ENCODE peak calls at places on chromosomes 13 and 19, in five cellular contexts. R, O, V, F and I are unnamed samples.

GRCh38 chr13:51846756-51847155 is 1.8 kb upstream of the TMEM272 start:
- DNase-seq in R (no peak), V (no peak), O (no peak), F (no peak), I (no peak)

GRCh38 chr19:40424637-40425449 is 949 bp downstream of the SERTAD1 start:
- DNase-seq in O (no peak), R (peak), F (no peak), V (no peak), I (no peak)

GRCh38 chr19:5147971-5148793 is 179.3 kb downstream of the KDM4B start:
- DNase-seq in F (no peak), V (no peak), R (no peak), O (no peak), I (no peak)

GRCh38 chr13:105665284-105665683 is 870.2 kb downstream of the EFNB2 start:
- DNase-seq in O (no peak), V (no peak), F (no peak), R (no peak), I (no peak)

GRCh38 chr19:56765107-56765506 is 75.4 kb downstream of the PEG3 start:
- DNase-seq in R (no peak), O (peak), F (peak), V (peak), I (peak)

GRCh38 chr13:106506286-106506685 is 29.2 kb downstream of the EFNB2 start:
- DNase-seq in V (no peak), F (no peak), R (no peak), O (no peak), I (no peak)

GRCh38 chr13:112204376-112204775 is 137.4 kb downstream of the SOX1 start:
- DNase-seq in R (no peak), F (no peak), V (no peak), O (no peak), I (no peak)

GRCh38 chr13:22120646-22121045 is 449.8 kb downstream of the FGF9 start:
- DNase-seq in O (no peak), R (no peak), V (no peak), F (no peak), I (no peak)

GRCh38 chr13:20412761-20413355 is 112.8 kb downstream of the CRYL1 start:
- DNase-seq in V (no peak), R (no peak), F (no peak), O (no peak), I (no peak)

GRCh38 chr19:40224342-40225148 is 1.9 kb downstream of the CCNP start:
- DNase-seq in V (no peak), F (no peak), O (no peak), R (no peak), I (no peak)

GRCh38 chr19:14395710-14396338 is 14.6 kb downstream of the ADGRE5 start:
- DNase-seq in O (no peak), F (no peak), V (no peak), R (no peak), I (no peak)

GRCh38 chr19:38411041-38411712 is 8.3 kb downstream of the FAM98C start:
- DNase-seq in O (no peak), R (no peak), V (no peak), F (no peak), I (no peak)

GRCh38 chr13:48038763-48039162 is 1.2 kb downstream of the NUDT15 start:
- DNase-seq in R (no peak), V (no peak), O (no peak), F (no peak), I (no peak)

GRCh38 chr13:112073245-112074138 is 6.5 kb downstream of the SOX1 start:
- DNase-seq in O (no peak), R (no peak), F (no peak), V (no peak), I (no peak)

GRCh38 chr13:112814905-112815585 is 125.2 kb downstream of the ATP11A start:
- DNase-seq in F (no peak), V (peak), R (peak), O (no peak), I (no peak)

GRCh38 chr13:98374750-98375149 is 197.7 kb upstream of the RNF113B start:
- DNase-seq in R (no peak), F (no peak), V (no peak), O (no peak), I (no peak)

GRCh38 chr13:112771139-112771876 is 81.5 kb downstream of the ATP11A start:
- DNase-seq in V (no peak), F (no peak), O (no peak), R (no peak), I (no peak)

GRCh38 chr13:27043013-27043412 is 128.6 kb downstream of the USP12 start:
- DNase-seq in O (no peak), R (peak), V (peak), F (no peak), I (peak)

GRCh38 chr19:5966215-5966614 is 11.7 kb downstream of the RANBP3 start:
- DNase-seq in R (no peak), V (no peak), O (no peak), F (no peak), I (no peak)

GRCh38 chr13:30466841-30467252 is 1.1 kb upstream of the HMGB1 start:
- DNase-seq in R (no peak), O (no peak), V (no peak), F (peak), I (no peak)

GRCh38 chr19:41927810-41928192 is 448 bp downstream of the ERFL start:
- DNase-seq in V (no peak), O (peak), F (no peak), R (no peak), I (no peak)

GRCh38 chr19:16566161-16566560 is 6.1 kb downstream of the SLC35E1 start:
- DNase-seq in V (peak), R (peak), O (peak), F (no peak), I (no peak)

GRCh38 chr19:48756686-48757085 is 1.4 kb downstream of the FGF21 start:
- DNase-seq in O (no peak), V (no peak), R (no peak), F (no peak), I (no peak)

GRCh38 chr13:43686557-43686956 is 100.2 kb downstream of the ENOX1 start:
- DNase-seq in V (no peak), O (no peak), R (no peak), F (no peak), I (no peak)

GRCh38 chr13:40666058-40666904 is at the start of gene FOXO1:
- DNase-seq in O (peak), F (peak), R (peak), V (peak), I (peak)

GRCh38 chr19:56309511-56310185 is 5.0 kb downstream of the ZSCAN5A start:
- DNase-seq in R (peak), F (peak), V (peak), O (peak), I (no peak)

GRCh38 chr19:16005925-16006324 is 57.1 kb downstream of the OR10H4 start:
- DNase-seq in V (no peak), R (no peak), O (no peak), F (no peak), I (no peak)

GRCh38 chr13:41601718-41602445 is 144.5 kb downstream of the RGCC start:
- DNase-seq in O (no peak), F (no peak), R (no peak), V (no peak), I (no peak)

GRCh38 chr13:52446265-52446664 is 4.2 kb downstream of the VPS36 start:
- DNase-seq in O (no peak), V (no peak), R (no peak), F (no peak), I (no peak)

GRCh38 chr13:45615501-45616101 is at the start of gene ERICH6B:
- DNase-seq in O (no peak), F (peak), R (no peak), V (no peak), I (no peak)

GRCh38 chr13:93982189-93982918 is 497.1 kb downstream of the DCT start:
- DNase-seq in V (no peak), O (no peak), R (no peak), F (no peak), I (no peak)
- TF ChIP-seq CTCF in V (no peak), O (no peak), R (no peak), F (no peak), I (no peak)

DNA sequence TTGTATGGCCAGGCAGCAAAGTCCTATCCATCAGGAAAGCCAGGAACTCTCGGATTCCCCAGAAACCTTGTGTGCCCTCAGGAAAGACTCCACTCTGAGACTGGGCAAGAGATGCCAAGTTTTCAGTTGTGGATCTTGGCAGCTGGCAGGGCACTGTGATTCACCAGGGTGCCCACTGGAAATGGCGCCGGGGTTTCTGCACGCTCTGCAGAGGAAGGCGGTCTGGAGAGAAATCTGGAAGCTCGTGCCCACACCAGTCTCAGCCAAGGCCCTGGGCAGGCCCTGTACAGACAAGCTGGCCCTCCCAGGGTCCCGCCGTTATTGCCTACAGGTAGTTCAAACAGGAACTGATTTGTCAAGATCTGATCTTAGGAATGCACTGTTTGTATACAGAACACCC is 4.9 kb downstream of the NAPA start:
- DNase-seq in F (no peak), R (peak), O (no peak), V (peak), I (peak)
- TF ChIP-seq POLR2AphosphoS5 in F (no peak), R (no peak), O (no peak), V (no peak), I (peak)

DNA sequence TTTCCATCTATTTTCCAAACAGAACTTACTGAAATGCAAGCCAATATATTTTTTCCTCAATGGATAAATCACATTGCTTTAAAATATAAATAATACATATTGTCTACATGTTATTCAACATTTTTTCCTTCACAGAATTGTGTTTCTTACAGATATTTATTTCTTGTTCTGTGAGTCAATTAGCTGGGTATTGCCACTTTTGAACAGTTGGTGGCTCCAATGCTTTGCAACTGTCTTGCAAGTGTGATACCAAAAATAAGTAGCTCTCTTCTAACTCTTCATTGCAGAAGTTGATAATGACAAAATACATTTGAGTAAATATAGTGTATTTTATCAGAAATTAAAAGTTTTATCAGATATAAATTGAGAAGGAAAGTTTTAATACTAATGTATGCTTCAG is 17.1 kb upstream of the GPC5 start:
- DNase-seq in R (peak), F (no peak), V (no peak), O (no peak), I (no peak)
- TF ChIP-seq CTCF in R (no peak), F (no peak), V (no peak), O (no peak), I (no peak)

DNA sequence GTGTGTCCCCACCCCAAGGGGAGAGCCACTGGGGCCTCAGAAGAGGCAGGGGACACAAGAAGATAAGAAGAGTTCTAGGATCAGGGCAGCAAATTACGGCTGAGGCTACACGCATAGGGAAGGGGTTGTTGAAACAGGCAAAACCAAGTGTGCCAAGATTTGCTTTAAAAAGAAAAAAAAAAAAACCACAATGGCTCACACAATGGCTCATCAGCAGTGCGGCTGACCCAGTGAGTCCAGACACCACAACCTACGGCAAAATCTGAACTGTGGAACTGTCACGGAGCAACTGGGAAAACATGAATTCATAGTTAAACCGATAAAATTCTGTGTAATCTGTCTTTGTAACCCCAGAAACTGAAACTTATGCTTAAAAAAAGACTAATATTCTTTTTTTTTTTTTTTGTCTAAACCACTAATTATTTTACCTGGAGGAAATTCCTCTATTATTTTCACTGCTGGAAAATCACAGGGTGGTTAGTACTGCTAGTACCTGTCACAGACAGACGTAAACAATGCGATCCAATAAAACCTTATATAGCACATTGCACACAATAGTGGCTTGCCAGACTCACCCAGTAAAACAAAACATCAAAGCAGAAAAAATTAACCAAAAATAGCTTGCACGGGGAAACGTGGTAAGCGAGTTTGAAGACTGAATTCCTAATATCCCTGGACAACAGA is 325.4 kb upstream of the TSHZ3 start:
- DNase-seq in O (no peak), R (no peak), F (no peak), V (no peak), I (no peak)
- TF ChIP-seq POLR2AphosphoS5 in O (no peak), R (no peak), F (no peak), V (no peak), I (no peak)

DNA sequence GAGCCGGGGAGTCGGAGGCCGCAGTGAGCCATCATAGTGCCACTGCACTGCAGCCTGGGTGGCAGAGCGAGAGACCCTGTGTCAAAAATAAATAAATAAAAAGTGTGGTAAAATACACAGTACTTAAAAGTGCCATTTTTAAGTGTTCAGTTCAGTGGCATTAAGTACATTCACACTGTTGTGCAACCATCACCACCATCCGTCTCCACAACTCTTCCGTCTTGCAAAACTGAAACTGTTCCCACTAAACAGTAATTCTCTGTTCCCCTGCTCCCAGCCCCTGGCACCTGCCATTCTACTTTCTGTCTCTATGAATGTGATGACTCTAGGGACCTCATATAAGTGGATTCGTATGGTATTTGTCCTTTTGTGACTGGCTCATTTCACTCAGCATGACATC is 13.3 kb downstream of the SLC25A42 start:
- DNase-seq in F (peak), O (no peak), V (no peak), R (no peak), I (no peak)
- TF ChIP-seq CTCF in F (no peak), O (no peak), V (no peak), R (no peak), I (no peak)

DNA sequence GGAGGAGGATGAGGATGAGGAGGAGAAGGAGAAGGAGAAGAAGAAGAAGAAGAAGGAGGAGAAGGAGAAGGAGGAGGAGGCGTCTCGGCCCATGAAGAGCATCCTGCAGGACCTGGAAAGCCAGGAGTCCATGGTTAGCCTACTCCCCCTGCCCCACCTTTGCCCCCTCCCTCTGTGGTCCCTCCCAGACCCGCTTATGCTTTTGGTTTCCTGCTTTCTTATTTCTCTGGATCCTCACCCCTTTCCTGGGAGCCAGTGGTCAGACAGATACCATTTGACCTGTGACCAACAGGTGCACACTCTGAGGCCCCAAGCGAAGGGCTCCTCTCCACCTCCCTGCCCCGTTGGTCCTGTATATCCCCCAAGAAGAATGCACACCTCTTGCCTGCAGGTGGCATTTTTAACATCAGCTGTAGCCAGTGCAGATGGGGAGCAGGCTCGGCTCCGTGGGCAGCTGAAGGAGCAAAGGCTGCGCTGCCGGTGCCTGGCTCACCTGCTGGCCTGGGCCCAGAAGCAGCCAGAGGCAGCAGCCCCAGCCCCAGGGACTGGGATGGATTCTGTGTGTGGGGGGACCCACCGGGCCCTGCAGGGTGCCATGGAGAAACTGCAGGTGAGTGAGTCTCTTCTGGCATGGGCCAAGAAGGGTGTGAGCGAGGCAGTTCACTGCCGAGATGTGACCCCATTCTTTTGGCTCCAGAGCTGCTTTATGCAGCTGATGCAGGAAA is 32.1 kb upstream of the ZNF492 start:
- DNase-seq in V (no peak), R (no peak), F (no peak), O (no peak), I (no peak)
- TF ChIP-seq POLR2AphosphoS5 in V (no peak), R (no peak), F (no peak), O (no peak), I (no peak)

GRCh38 chr13:46964789-46965527 is 68.1 kb upstream of the HTR2A start:
- DNase-seq in R (no peak), F (no peak), V (no peak), O (no peak), I (no peak)

GRCh38 chr13:46963874-46964273 is 67.0 kb upstream of the HTR2A start:
- DNase-seq in O (no peak), V (no peak), F (no peak), R (no peak), I (no peak)

GRCh38 chr13:46961719-46962118 is 64.9 kb upstream of the HTR2A start:
- DNase-seq in R (no peak), V (no peak), O (no peak), F (peak), I (no peak)

DNA sequence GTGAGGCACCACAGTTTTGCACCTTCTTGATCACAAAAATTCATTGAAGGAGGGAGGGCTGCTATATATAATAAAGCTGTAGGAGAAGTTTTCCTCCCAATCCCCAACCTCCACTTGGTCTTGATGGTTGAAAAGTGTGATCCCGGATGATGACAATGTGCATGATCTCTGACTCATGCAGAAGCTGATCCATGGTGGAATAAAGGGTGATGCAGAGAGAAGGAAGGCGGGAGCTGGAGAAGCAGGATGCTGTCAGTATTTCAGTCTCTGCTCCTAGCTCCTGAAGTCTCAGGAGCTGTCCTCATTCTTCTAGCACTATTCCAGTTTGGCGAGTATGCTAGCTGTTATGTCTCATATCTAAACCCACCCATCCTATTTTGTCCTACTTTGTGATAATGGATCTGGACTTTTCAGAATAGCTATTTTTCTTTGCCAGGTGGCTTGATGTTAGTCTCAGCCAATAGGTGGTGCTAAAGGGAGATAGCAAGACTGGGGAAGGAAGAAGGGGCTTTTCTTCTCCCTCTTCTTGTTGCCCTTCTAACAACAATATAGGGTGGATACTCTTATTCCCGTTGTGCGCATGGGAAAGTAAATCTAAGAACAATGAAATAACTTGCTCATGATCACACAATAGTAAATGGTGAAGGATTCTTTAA is 65.6 kb upstream of the HTR2A start:
- DNase-seq in V (no peak), R (no peak), O (no peak), F (no peak), I (no peak)
- TF ChIP-seq CTCF in V (no peak), R (no peak), O (no peak), F (peak), I (no peak)